ENCODE peak calls at places on chromosomes 13 and 19, in four cellular contexts. One of them, this sample, is unnamed.
A peak's percentile ranks its signal among the peaks of the same experiment; 100 is the strongest.

GRCh38 chr13:39684531-39685137 is 29.2 kb downstream of the COG6 start:
- DNase-seq in BE2C: no peak
- DNase-seq in AG04449: peak; percentile 7
- DNase-seq in skeletal muscle cell: peak; percentile 12
- DNase-seq in this sample: peak; percentile 5

GRCh38 chr13:66794340-66795031 is 435.6 kb downstream of the PCDH9 start:
- DNase-seq in AG04449: no peak
- DNase-seq in BE2C: no peak
- DNase-seq in skeletal muscle cell: no peak
- DNase-seq in this sample: no peak

GRCh38 chr13:38686635-38687245 is at the start of gene FREM2:
- DNase-seq in BE2C: no peak
- DNase-seq in skeletal muscle cell: no peak
- DNase-seq in AG04449: no peak
- DNase-seq in this sample: peak; percentile 26

GRCh38 chr13:59398127-59398526 is 765.6 kb downstream of the DIAPH3 start:
- DNase-seq in skeletal muscle cell: no peak
- DNase-seq in AG04449: no peak
- DNase-seq in BE2C: peak; percentile 12
- DNase-seq in this sample: no peak

GRCh38 chr19:3323026-3323425 is 43.4 kb upstream of the NFIC start:
- DNase-seq in skeletal muscle cell: no peak
- DNase-seq in AG04449: no peak
- DNase-seq in BE2C: no peak
- DNase-seq in this sample: no peak

GRCh38 chr13:43041368-43041921 is 18.1 kb downstream of the DNAJC15 start:
- DNase-seq in skeletal muscle cell: no peak
- DNase-seq in BE2C: no peak
- DNase-seq in AG04449: no peak
- DNase-seq in this sample: no peak

GRCh38 chr13:73109288-73109899 is 50.6 kb downstream of the KLF5 start:
- DNase-seq in BE2C: no peak
- DNase-seq in AG04449: no peak
- DNase-seq in skeletal muscle cell: no peak
- DNase-seq in this sample: no peak

GRCh38 chr19:58361900-58362271 is 665 bp downstream of the ZNF497 start:
- DNase-seq in skeletal muscle cell: no peak
- DNase-seq in BE2C: peak; percentile 56
- DNase-seq in AG04449: no peak
- DNase-seq in this sample: no peak

GRCh38 chr13:30681489-30682242 is 53.7 kb upstream of the ALOX5AP start:
- DNase-seq in AG04449: peak; percentile 34
- DNase-seq in skeletal muscle cell: peak; percentile 54
- DNase-seq in BE2C: no peak
- DNase-seq in this sample: no peak

GRCh38 chr19:18650468-18651001 is 13.7 kb downstream of the KLHL26 start:
- DNase-seq in skeletal muscle cell: no peak
- DNase-seq in AG04449: no peak
- DNase-seq in BE2C: no peak
- DNase-seq in this sample: no peak

GRCh38 chr19:52896431-52897148 is 845 bp downstream of the ZNF320 start:
- DNase-seq in BE2C: peak; percentile 30
- DNase-seq in AG04449: no peak
- DNase-seq in skeletal muscle cell: no peak
- DNase-seq in this sample: no peak

GRCh38 chr13:90800082-90800746 is 547.3 kb upstream of the MIR17HG start:
- DNase-seq in AG04449: no peak
- DNase-seq in BE2C: peak; percentile 92
- DNase-seq in skeletal muscle cell: no peak
- DNase-seq in this sample: peak; percentile 37

GRCh38 chr13:97004096-97004876 is 10.0 kb upstream of the OXGR1 start:
- DNase-seq in AG04449: no peak
- DNase-seq in skeletal muscle cell: no peak
- DNase-seq in BE2C: no peak
- DNase-seq in this sample: no peak

GRCh38 chr13:95505265-95505664 is 47.3 kb upstream of the CLDN10 start:
- DNase-seq in AG04449: no peak
- DNase-seq in skeletal muscle cell: no peak
- DNase-seq in BE2C: no peak
- DNase-seq in this sample: no peak

GRCh38 chr19:38806371-38806770 is 6.4 kb downstream of the LGALS4 start:
- DNase-seq in skeletal muscle cell: no peak
- DNase-seq in AG04449: no peak
- DNase-seq in BE2C: no peak
- DNase-seq in this sample: no peak

GRCh38 chr13:32423592-32423991 is 4.3 kb downstream of the N4BP2L1 start:
- DNase-seq in AG04449: no peak
- DNase-seq in BE2C: no peak
- DNase-seq in skeletal muscle cell: no peak
- DNase-seq in this sample: no peak